ENCODE peak calls at places on chromosomes 16 and 17, in nine cellular contexts. X, T, F, W, M, S, O, K and N are unnamed samples.

GRCh38 chr16:79295746-79296145 is 304.8 kb downstream of the MAF start:
- DNase-seq in M (no peak), K (no peak), X (no peak), W (no peak), S (no peak), T (no peak), O (no peak), F (no peak), N (no peak)

GRCh38 chr17:17846645-17847044 is 9.9 kb upstream of the SREBF1 start:
- DNase-seq in M (no peak), W (no peak), O (no peak), T (no peak), S (no peak), K (no peak), F (no peak), X (no peak), N (no peak)

GRCh38 chr16:67942200-67942509 is 1.8 kb downstream of the LCAT start:
- DNase-seq in S (peak), X (no peak), T (peak), F (peak), M (peak), W (no peak), O (peak), K (no peak), N (peak)

GRCh38 chr16:89360760-89361435 is 129.5 kb downstream of the ANKRD11 start:
- DNase-seq in K (no peak), S (no peak), T (no peak), O (peak), F (no peak), X (no peak), W (no peak), M (no peak), N (peak)

GRCh38 chr16:1134776-1135458 is 18.0 kb upstream of the CACNA1H start:
- DNase-seq in S (no peak), F (no peak), K (no peak), W (no peak), X (no peak), T (no peak), M (no peak), O (no peak), N (no peak)

GRCh38 chr17:42832934-42833770 is at the start of gene PSME3:
- DNase-seq in S (peak), T (peak), O (peak), F (peak), M (peak), W (peak), X (peak), K (peak), N (peak)

GRCh38 chr17:39601758-39602532 is 5.8 kb downstream of the NEUROD2 start:
- DNase-seq in S (no peak), X (no peak), K (no peak), O (no peak), F (no peak), T (no peak), W (no peak), M (no peak), N (no peak)

GRCh38 chr16:83878838-83879237 is 20.1 kb upstream of the MLYCD start:
- DNase-seq in K (peak), W (no peak), O (peak), S (no peak), X (peak), F (peak), M (peak), T (no peak), N (no peak)

GRCh38 chr17:77541995-77542394 is 401.2 kb downstream of the SEC14L1 start:
- DNase-seq in S (no peak), T (peak), F (no peak), K (no peak), X (no peak), O (no peak), M (no peak), W (no peak), N (no peak)

GRCh38 chr16:87342978-87343752 is 26.0 kb upstream of the C16orf95 start:
- DNase-seq in X (no peak), M (no peak), W (no peak), S (no peak), O (no peak), K (no peak), F (no peak), T (no peak), N (no peak)

GRCh38 chr16:83045790-83046189 is 419.0 kb downstream of the CDH13 start:
- DNase-seq in O (no peak), F (no peak), M (no peak), W (no peak), S (no peak), X (no peak), K (no peak), T (no peak), N (no peak)

GRCh38 chr16:88359008-88359407 is 23.8 kb upstream of the ZNF469 start:
- DNase-seq in W (peak), M (no peak), K (no peak), T (no peak), X (no peak), S (no peak), O (no peak), F (no peak), N (no peak)
- H3K4me3 ChIP-seq in W (no peak), M (no peak), K (no peak), T (no peak), X (no peak), S (no peak), O (no peak), F (no peak), N (no peak)

GRCh38 chr16:16064874-16065384 is 115.5 kb downstream of the ABCC1 start:
- DNase-seq in S (no peak), M (no peak), X (no peak), K (no peak), F (no peak), W (no peak), T (no peak), O (no peak), N (no peak)
- H3K27ac ChIP-seq in S (no peak), M (no peak), X (no peak), K (no peak), F (no peak), W (peak), T (no peak), O (no peak), N (no peak)

GRCh38 chr17:47012457-47012856 is 33.4 kb upstream of the RPRML start:
- DNase-seq in X (no peak), W (no peak), S (no peak), T (no peak), M (no peak), O (no peak), F (no peak), K (no peak), N (no peak)

GRCh38 chr17:47009759-47010594 is 30.9 kb upstream of the RPRML start:
- DNase-seq in K (no peak), M (no peak), X (no peak), S (no peak), F (no peak), T (no peak), O (no peak), W (no peak), N (no peak)

DNA sequence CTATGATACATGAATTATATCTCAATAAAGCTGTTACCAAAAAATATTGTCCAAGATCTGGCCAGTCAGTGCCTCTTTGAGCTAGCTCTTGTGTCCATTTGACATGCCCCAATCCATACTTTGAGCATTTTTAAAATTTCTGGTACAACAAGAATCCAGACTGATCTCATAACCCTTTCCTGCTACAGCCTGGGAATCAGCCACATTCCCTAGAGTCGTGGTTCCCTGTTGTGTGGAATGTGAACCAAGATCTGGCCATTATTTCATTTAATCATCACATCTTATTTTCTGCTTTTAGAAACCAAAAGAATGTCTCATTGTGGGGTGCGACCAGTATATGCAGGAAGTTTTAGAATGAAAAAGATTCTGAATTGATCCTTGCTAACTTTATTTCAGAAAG is 34.3 kb upstream of the RPRML start:
- DNase-seq in K (no peak), X (no peak), W (no peak), M (no peak), O (no peak), T (no peak), S (no peak), F (no peak), N (no peak)
- H3K4me3 ChIP-seq in K (no peak), X (no peak), W (no peak), M (no peak), O (no peak), T (no peak), S (no peak), F (no peak), N (no peak)

GRCh38 chr16:21159281-21159951 is 942 bp downstream of the LDAF1 start:
- DNase-seq in F (peak), K (no peak), S (no peak), X (no peak), M (peak), T (peak), W (peak), O (peak), N (peak)
- H3K27ac ChIP-seq in F (no peak), K (no peak), S (peak), X (no peak), M (no peak), T (no peak), W (peak), O (peak), N (peak)

GRCh38 chr16:24683250-24683649 is 46.2 kb upstream of the TNRC6A start:
- DNase-seq in M (no peak), T (no peak), K (no peak), X (no peak), S (no peak), O (no peak), F (no peak), W (no peak), N (no peak)
- H3K4me3 ChIP-seq in M (no peak), T (no peak), K (no peak), X (no peak), S (no peak), O (no peak), F (no peak), W (no peak), N (no peak)

GRCh38 chr16:3165111-3165822 is 22.7 kb upstream of the OR1F1 start:
- DNase-seq in M (no peak), F (no peak), T (no peak), W (no peak), S (no peak), O (no peak), X (no peak), K (no peak), N (no peak)
- H3K27ac ChIP-seq in M (no peak), F (no peak), T (no peak), W (no peak), S (no peak), O (peak), X (no peak), K (no peak), N (peak)